ENCODE peak calls at places on chromosomes 6 and 20, in four cellular contexts. L, C, E and Q are unnamed samples.

GRCh38 chr20:47348539-47349142 is 7.9 kb downstream of the ZMYND8 start:
- DNase-seq in E (no peak), L (no peak), C (no peak), Q (no peak)

GRCh38 chr20:33688938-33689424 is 2.8 kb upstream of the E2F1 start:
- DNase-seq in C (no peak), E (no peak), L (no peak), Q (no peak)

GRCh38 chr6:44298055-44298803 is 14.9 kb downstream of the AARS2 start:
- DNase-seq in L (no peak), C (no peak), E (no peak), Q (peak)

GRCh38 chr6:4936681-4937041 is 67.2 kb downstream of the RPP40 start:
- DNase-seq in C (peak), E (no peak), L (no peak), Q (no peak)

GRCh38 chr6:110137924-110138887 is 41.3 kb downstream of the WASF1 start:
- DNase-seq in C (no peak), L (no peak), E (no peak), Q (no peak)

GRCh38 chr20:32439132-32439829 is 81.2 kb downstream of the ASXL1 start:
- DNase-seq in E (no peak), C (no peak), L (no peak), Q (no peak)

GRCh38 chr20:54623923-54624569 is 148.7 kb downstream of the DOK5 start:
- DNase-seq in C (no peak), L (no peak), E (no peak), Q (no peak)

GRCh38 chr20:62369508-62370114 is 2.5 kb upstream of the LAMA5 start:
- DNase-seq in C (peak), L (no peak), E (no peak), Q (no peak)

GRCh38 chr6:43858161-43859153 is 88.4 kb downstream of the VEGFA start:
- DNase-seq in E (no peak), C (no peak), L (no peak), Q (peak)

GRCh38 chr6:104623052-104623690 is 236.5 kb downstream of the HACE1 start:
- DNase-seq in E (no peak), L (no peak), C (peak), Q (no peak)
- TF ChIP-seq CTCF in E (no peak), L (no peak), C (peak), Q (no peak)

GRCh38 chr6:140052757-140053729 is 678.6 kb upstream of the CITED2 start:
- DNase-seq in L (no peak), C (peak), E (no peak), Q (no peak)
- TF ChIP-seq CTCF in L (no peak), C (peak), E (no peak), Q (peak)

DNA sequence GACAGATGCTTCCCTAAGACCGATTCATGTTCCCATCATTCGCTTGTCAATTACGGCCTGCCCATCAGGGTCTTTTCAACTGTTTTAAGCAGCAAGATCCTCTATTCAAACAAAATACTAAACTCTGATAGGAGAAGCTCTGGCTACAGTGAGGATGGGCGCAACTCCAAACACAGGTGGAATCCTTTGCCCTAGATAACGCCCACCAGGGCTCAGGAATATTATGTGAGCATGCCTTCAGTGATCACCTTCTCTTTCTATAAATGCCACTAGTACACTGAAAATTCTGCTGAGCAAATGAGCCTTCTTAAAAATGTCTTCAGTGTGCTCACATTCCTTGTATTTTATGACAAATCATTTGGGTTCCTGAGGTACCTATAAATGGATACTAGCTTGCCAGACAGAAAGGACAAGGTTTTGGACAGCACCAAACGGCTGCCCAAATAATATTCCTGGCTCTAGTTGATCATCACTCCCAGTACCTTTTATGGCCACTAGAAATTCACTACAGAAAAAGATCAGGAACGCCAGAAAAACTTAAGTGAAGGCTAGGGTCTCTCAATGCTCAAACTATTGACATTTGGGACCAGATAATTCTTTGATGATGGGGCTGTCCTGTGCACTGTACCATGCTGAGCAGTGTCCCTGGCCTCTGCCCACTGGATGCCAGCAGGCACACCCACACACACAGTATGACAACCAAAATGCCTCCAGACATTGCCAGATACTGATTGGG is 13.1 kb downstream of the ZNF217 start:
- DNase-seq in E (peak), L (no peak), C (no peak), Q (no peak)
- TF ChIP-seq CTCF in E (no peak), L (peak), C (no peak), Q (no peak)

GRCh38 chr20:19367591-19367990 is 155.1 kb downstream of the SLC24A3 start:
- DNase-seq in L (no peak), C (no peak), E (no peak), Q (no peak)
- TF ChIP-seq CTCF in L (no peak), C (no peak), E (no peak), Q (no peak)

GRCh38 chr6:37702314-37702713 is 4.6 kb upstream of the MDGA1 start:
- DNase-seq in L (no peak), E (no peak), C (no peak), Q (no peak)
- TF ChIP-seq CTCF in L (no peak), E (no peak), C (no peak), Q (peak)